ENCODE peak calls at places on chromosomes 3 and 15, in five cellular contexts. O is lung, B is tibial artery, U is GM23338, C is esophagus muscularis mucosa. T is an unnamed sample.

GRCh38 chr3:30440880-30441279 is 165.5 kb upstream of the TGFBR2 start:
- DNase-seq in O (no peak), B (peak; percentile 80), U (peak; percentile 7), C (no peak), T (no peak)

GRCh38 chr15:46213551-46213950 is 578.7 kb downstream of the SQOR start:
- DNase-seq in O (no peak), B (no peak), U (no peak), C (no peak), T (no peak)

GRCh38 chr3:134649106-134649705 is 1.6 kb downstream of the KY start:
- DNase-seq in O (no peak), B (no peak), U (no peak), C (no peak), T (no peak)

GRCh38 chr3:152315623-152316022 is 46.9 kb downstream of the MBNL1 start:
- DNase-seq in O (no peak), B (no peak), U (no peak), C (no peak), T (no peak)

GRCh38 chr3:12818773-12819172 is 22.3 kb downstream of the CAND2 start:
- DNase-seq in O (no peak), B (no peak), U (no peak), C (no peak), T (no peak)

GRCh38 chr3:22988566-22988965 is 214.6 kb upstream of the UBE2E2 start:
- DNase-seq in O (peak; percentile 43), B (no peak), U (no peak), C (no peak), T (no peak)

GRCh38 chr3:195312714-195313113 is 41.8 kb upstream of the XXYLT1 start:
- DNase-seq in O (no peak), B (no peak), U (no peak), C (no peak), T (no peak)

GRCh38 chr3:116064646-116065045 is 380.6 kb downstream of the LSAMP start:
- DNase-seq in O (no peak), B (no peak), U (no peak), C (no peak), T (no peak)

GRCh38 chr3:50388720-50389352 is 29.5 kb upstream of the TMEM115 start:
- DNase-seq in O (no peak), B (no peak), U (no peak), C (no peak), T (no peak)

GRCh38 chr15:92430067-92430435 is 36.4 kb downstream of the ST8SIA2 start:
- DNase-seq in O (no peak), B (no peak), U (no peak), C (no peak), T (no peak)

GRCh38 chr3:32813180-32813579 is 4.6 kb upstream of the TRIM71 start:
- DNase-seq in O (no peak), B (no peak), U (no peak), C (no peak), T (no peak)

GRCh38 chr15:25883860-25884259 is 20.7 kb upstream of the ATP10A start:
- DNase-seq in O (no peak), B (no peak), U (no peak), C (no peak), T (no peak)

GRCh38 chr15:82110144-82110543 is 64.3 kb upstream of the MEX3B start:
- DNase-seq in O (no peak), B (peak; percentile 6), U (no peak), C (no peak), T (no peak)

GRCh38 chr15:40244961-40245523 is 6.2 kb downstream of the PAK6 start:
- DNase-seq in O (peak; percentile 41), B (no peak), U (peak; percentile 41), C (no peak), T (no peak)

GRCh38 chr3:62723636-62724217 is 151.5 kb downstream of the CADPS start:
- DNase-seq in O (no peak), B (no peak), U (peak; percentile 56), C (no peak), T (no peak)

GRCh38 chr3:61571516-61572336 is 10.4 kb downstream of the PTPRG start:
- DNase-seq in O (peak; percentile 35), B (peak; percentile 77), U (peak; percentile 50), C (peak; percentile 85), T (no peak)
- H3K27ac ChIP-seq in O (no peak overlapping the region), B (peak overlapping the region; percentile 45), U (peak overlapping the region; percentile 47), C (no peak overlapping the region), T (no peak overlapping the region)

DNA sequence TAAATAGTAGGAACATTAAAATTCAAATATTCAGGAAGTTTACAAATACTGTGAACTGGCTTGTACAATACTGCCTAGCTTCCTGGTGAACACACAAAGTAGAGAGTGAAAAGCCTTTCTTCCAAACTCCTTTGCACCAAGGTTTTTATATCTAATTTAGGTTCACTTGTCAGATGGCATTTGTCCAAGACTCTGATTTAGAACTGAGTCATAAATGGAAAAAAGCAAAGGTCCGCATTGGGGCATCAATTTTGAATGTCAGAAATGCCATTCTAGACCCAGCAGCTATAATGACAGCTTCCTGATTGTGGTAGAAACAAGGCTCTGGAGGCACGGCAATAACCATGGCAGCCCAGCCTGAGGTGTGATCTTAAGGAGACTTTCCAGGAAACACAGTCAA is 160.7 kb downstream of the PDE8A start:
- DNase-seq in O (no peak), B (no peak), U (no peak), C (no peak), T (no peak)
- H3K27ac ChIP-seq in O (no peak overlapping the region), B (no peak overlapping the region), U (no peak overlapping the region), C (no peak overlapping the region), T (no peak overlapping the region)

DNA sequence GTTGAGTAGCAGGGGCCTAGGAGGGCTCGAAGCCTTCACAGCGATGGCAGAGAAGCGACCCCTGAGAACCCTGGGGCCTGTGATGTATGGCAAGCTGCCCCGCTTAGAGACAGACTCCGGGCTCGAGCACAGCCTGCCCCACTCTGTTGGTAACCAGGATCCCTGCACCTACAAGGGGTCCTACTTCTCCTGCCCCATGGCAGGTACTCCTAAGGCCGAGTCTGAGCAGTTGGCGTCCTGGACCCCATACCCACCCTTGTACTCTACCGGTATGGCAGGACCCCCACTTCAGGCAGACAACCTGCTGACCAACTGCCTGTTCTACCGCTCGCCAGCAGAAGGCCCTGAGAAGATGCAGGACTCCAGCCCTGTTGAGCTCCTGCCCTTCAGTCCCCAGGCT is 4.3 kb downstream of the C15orf39 start:
- DNase-seq in O (no peak), B (no peak), U (no peak), C (no peak), T (no peak)
- H3K27ac ChIP-seq in O (no peak overlapping the region), B (no peak overlapping the region), U (no peak overlapping the region), C (no peak overlapping the region), T (no peak overlapping the region)

GRCh38 chr15:74429784-74430141 is 4.0 kb downstream of the SEMA7A start:
- DNase-seq in O (no peak), B (no peak), U (no peak), C (no peak), T (no peak)
- H3K27ac ChIP-seq in O (no peak overlapping the region), B (no peak overlapping the region), U (no peak overlapping the region), C (no peak overlapping the region), T (no peak overlapping the region)

GRCh38 chr15:71410347-71410746 is 295.1 kb downstream of the THSD4 start:
- DNase-seq in O (no peak), B (no peak), U (no peak), C (no peak), T (no peak)
- H3K27ac ChIP-seq in O (no peak overlapping the region), B (peak overlapping the region; percentile 23), U (no peak overlapping the region), C (no peak overlapping the region), T (no peak overlapping the region)

DNA sequence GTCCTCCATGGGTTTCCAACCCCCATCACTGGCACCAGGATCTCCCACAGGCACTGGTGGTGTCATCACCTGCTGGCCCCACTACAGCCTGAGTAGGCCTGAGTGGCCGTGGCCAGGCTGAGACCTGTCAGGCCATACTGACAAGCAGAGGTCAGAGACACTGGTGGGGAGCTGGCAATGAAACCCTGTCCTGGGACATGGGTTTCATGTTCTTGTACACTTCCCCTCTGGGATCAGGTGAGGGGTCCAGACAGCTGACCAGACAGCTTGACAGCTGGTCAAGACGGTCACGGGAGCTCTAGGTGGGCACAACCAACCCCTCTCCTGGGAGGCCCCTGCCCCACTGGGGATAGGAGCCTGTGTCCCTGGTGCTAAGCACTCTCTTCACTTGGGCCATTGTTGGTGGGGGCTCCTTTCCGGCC is 13.1 kb downstream of the ZBTB47 start:
- DNase-seq in O (no peak), B (no peak), U (no peak), C (no peak), T (no peak)
- H3K27ac ChIP-seq in O (peak overlapping the region; percentile 47), B (peak overlapping the region; percentile 81), U (no peak overlapping the region), C (peak overlapping the region; percentile 5), T (no peak overlapping the region)

DNA sequence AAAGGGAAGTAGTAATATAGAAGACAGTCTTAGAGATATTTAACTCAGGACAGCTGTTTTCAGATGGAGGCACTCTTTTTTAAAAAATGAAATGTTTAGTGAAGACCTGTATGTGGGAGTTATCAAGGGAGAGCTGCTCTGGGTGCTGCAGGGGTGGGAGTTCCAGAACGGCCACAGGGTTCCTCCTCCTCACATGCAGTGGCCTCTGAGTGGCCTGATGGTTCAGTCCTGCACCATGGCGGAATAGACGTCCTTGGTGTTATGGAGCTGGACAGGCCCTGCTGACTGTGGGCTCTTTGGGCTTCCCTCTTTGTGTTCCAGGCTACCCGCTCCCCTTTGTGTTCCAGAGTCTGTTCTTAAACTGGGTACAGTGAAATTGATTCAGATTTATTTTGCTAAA is 126.1 kb downstream of the CHST2 start:
- DNase-seq in O (no peak), B (no peak), U (no peak), C (no peak), T (no peak)
- H3K27ac ChIP-seq in O (no peak overlapping the region), B (no peak overlapping the region), U (no peak overlapping the region), C (no peak overlapping the region), T (no peak overlapping the region)

GRCh38 chr15:64883097-64883581 is 28.6 kb upstream of the ANKDD1A start:
- DNase-seq in O (no peak), B (no peak), U (no peak), C (no peak), T (peak; percentile 56)
- H3K27ac ChIP-seq in O (peak overlapping the region; percentile 47), B (no peak overlapping the region), U (no peak overlapping the region), C (no peak overlapping the region), T (no peak overlapping the region)

GRCh38 chr15:68638953-68639500 is 60.2 kb downstream of the CORO2B start:
- DNase-seq in O (no peak), B (no peak), U (no peak), C (no peak), T (no peak)
- H3K27ac ChIP-seq in O (no peak overlapping the region), B (no peak overlapping the region), U (no peak overlapping the region), C (peak overlapping the region; percentile 4), T (no peak overlapping the region)

DNA sequence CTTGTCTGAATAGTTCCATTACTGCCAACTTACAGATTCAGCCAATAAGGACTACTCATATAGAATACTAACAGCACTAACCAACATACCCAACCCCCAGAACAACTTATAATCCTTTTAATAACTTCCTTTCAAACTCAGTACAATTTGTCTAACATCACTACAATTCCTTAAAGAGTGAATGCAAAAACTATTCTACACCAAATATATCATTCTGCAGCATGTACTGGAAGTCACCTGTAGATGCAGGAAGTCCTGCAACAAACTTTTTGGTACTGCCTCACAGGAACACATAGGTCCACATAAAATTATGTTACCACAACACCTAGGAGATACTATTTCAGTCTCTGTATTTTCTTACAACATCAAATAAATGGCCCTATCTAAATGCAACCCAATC is 2.1 kb downstream of the CCNL1 start:
- DNase-seq in O (no peak), B (no peak), U (no peak), C (no peak), T (no peak)
- H3K27ac ChIP-seq in O (no peak overlapping the region), B (peak overlapping the region; percentile 99), U (no peak overlapping the region), C (peak overlapping the region; percentile 99), T (peak overlapping the region; percentile 100)

T was measured in CD4-positive, CD25-positive, alpha-beta regulatory T cell.